ENCODE peak calls at places on chromosomes 6 and 20, in nine cellular contexts. S is heart left ventricle; K is NCI-H187 treated with DMSO at 0.1 percent for 48 hours; G is EL; X is gastrocnemius medialis; A is transverse colon; W is stimulated activated CD4-positive, alpha-beta T cell treated with anti-CD3 and anti-CD28 coated beads, Interleukin-12 subunit alpha, Interleukin-12 subunit beta, amount 100 ng/mL, for 48 hours; J is choroid plexus epithelial cell; E is Peyer's patch. N is an unnamed sample.

GRCh38 chr6:31083742-31084354 is 28.5 kb downstream of the C6orf15 start:
- DNase-seq in S (peak; percentile 34), K (no peak), G (peak; percentile 72), X (no peak), A (peak; percentile 44), W (peak; percentile 14), J (peak; percentile 90), E (peak; percentile 25), N (peak; percentile 40)

GRCh38 chr6:97095466-97095865 is 170.9 kb downstream of the KLHL32 start:
- DNase-seq in S (no peak), K (no peak), G (peak; percentile 4), X (no peak), A (no peak), W (no peak), J (no peak), E (no peak), N (no peak)

GRCh38 chr6:131754088-131754487 is 43.3 kb upstream of the CTAGE9 start:
- DNase-seq in S (no peak), K (no peak), G (peak; percentile 72), X (no peak), A (no peak), W (no peak), J (no peak), E (no peak), N (no peak)

GRCh38 chr6:16671302-16672289 is 89.7 kb downstream of the ATXN1 start:
- DNase-seq in S (no peak), K (no peak), G (no peak), X (no peak), A (no peak), W (no peak), J (no peak), E (no peak), N (no peak)

GRCh38 chr20:57464642-57465211 is 60.2 kb downstream of the CTCFL start:
- DNase-seq in S (no peak), K (no peak), G (peak; percentile 30), X (no peak), A (no peak), W (no peak), J (peak; percentile 55), E (no peak), N (peak; percentile 75)

GRCh38 chr20:34562643-34563042 is 4.1 kb downstream of the MAP1LC3A start:
- DNase-seq in S (no peak), K (no peak), G (peak; percentile 45), X (no peak), A (no peak), W (no peak), J (peak; percentile 25), E (no peak), N (peak; percentile 4)

GRCh38 chr6:17530321-17530835 is 69.7 kb upstream of the FAM8A1 start:
- DNase-seq in S (no peak), K (no peak), G (no peak), X (no peak), A (no peak), W (no peak), J (no peak), E (no peak), N (no peak)

GRCh38 chr6:162032620-162033019 is 694.9 kb downstream of the PRKN start:
- DNase-seq in S (no peak), K (no peak), G (no peak), X (no peak), A (no peak), W (no peak), J (peak; percentile 66), E (no peak), N (peak; percentile 17)

GRCh38 chr20:17648782-17649730 is 33.0 kb downstream of the RRBP1 start:
- DNase-seq in S (no peak), K (no peak), G (no peak), X (no peak), A (peak; percentile 69), W (no peak), J (peak; percentile 41), E (no peak), N (peak; percentile 59)

GRCh38 chr6:7249946-7250643 is 62.9 kb downstream of the SSR1 start:
- DNase-seq in S (no peak), K (no peak), G (peak; percentile 64), X (no peak), A (no peak), W (no peak), J (no peak), E (no peak), N (no peak)

GRCh38 chr20:46635514-46636091 is 15.7 kb downstream of the SLC13A3 start:
- DNase-seq in S (no peak), K (no peak), G (no peak), X (no peak), A (no peak), W (no peak), J (no peak), E (no peak), N (no peak)

GRCh38 chr6:18507018-18507415 is 119.9 kb downstream of the RNF144B start:
- DNase-seq in S (no peak), K (no peak), G (no peak), X (no peak), A (no peak), W (no peak), J (no peak), E (no peak), N (no peak)

GRCh38 chr20:46994341-46994740 is 99.7 kb downstream of the EYA2 start:
- DNase-seq in S (no peak), K (no peak), G (no peak), X (no peak), A (peak; percentile 38), W (peak; percentile 63), J (no peak), E (peak; percentile 18), N (no peak)

GRCh38 chr20:51612896-51613295 is 70.4 kb upstream of the NFATC2 start:
- DNase-seq in S (no peak), K (no peak), G (no peak), X (no peak), A (no peak), W (no peak), J (no peak), E (no peak), N (no peak)

GRCh38 chr6:139131736-139132285 is 3.1 kb upstream of the HECA start:
- DNase-seq in S (no peak), K (no peak), G (no peak), X (no peak), A (no peak), W (no peak), J (no peak), E (no peak), N (no peak)

GRCh38 chr20:1933465-1933870 is 38.3 kb downstream of the SIRPA start:
- DNase-seq in S (peak; percentile 70), K (no peak), G (peak; percentile 58), X (no peak), A (no peak), W (no peak), J (no peak), E (no peak), N (no peak)

GRCh38 chr20:48807051-48807450 is 20.7 kb downstream of the PREX1 start:
- DNase-seq in S (no peak), K (no peak), G (no peak), X (no peak), A (no peak), W (no peak), J (no peak), E (no peak), N (no peak)

GRCh38 chr6:41784581-41785171 is 2.8 kb upstream of the TOMM6 start:
- DNase-seq in S (no peak), K (no peak), G (no peak), X (no peak), A (no peak), W (no peak), J (no peak), E (no peak), N (no peak)

GRCh38 chr6:35475573-35475972 is 7.4 kb downstream of the RPL10A start:
- DNase-seq in S (no peak), K (no peak), G (no peak), X (no peak), A (no peak), W (no peak), J (no peak), E (no peak), N (no peak)

GRCh38 chr20:25250508-25250907 is 2.6 kb downstream of the PYGB start:
- DNase-seq in S (no peak), K (no peak), G (no peak), X (no peak), A (peak; percentile 8), W (no peak), J (peak; percentile 58), E (no peak), N (no peak)

GRCh38 chr6:160070427-160070826 is 51.2 kb upstream of the SLC22A1 start:
- DNase-seq in S (no peak), K (no peak), G (no peak), X (no peak), A (no peak), W (no peak), J (no peak), E (no peak), N (no peak)

GRCh38 chr6:125798734-125799510 is 8.2 kb downstream of the NCOA7 start:
- DNase-seq in S (no peak), K (no peak), G (peak; percentile 28), X (no peak), A (no peak), W (no peak), J (no peak), E (no peak), N (no peak)

GRCh38 chr6:148358196-148358785 is 15.7 kb downstream of the SASH1 start:
- DNase-seq in S (peak; percentile 31), K (no peak), G (no peak), X (peak; percentile 51), A (no peak), W (no peak), J (peak; percentile 63), E (no peak), N (no peak)

GRCh38 chr6:49563006-49563886 is 12.8 kb downstream of the C6orf141 start:
- DNase-seq in S (no peak), K (no peak), G (no peak), X (no peak), A (no peak), W (no peak), J (peak; percentile 31), E (no peak), N (no peak)

GRCh38 chr6:151690768-151691562 is 116.5 kb upstream of the ESR1 start:
- DNase-seq in S (no peak), K (no peak), G (peak; percentile 39), X (no peak), A (no peak), W (no peak), J (peak; percentile 50), E (peak; percentile 23), N (no peak)